ENCODE peak calls at places on chromosome 20, in nine cellular contexts. N, H, Z, K, I, C, S, J and B are unnamed samples.
A peak's percentile ranks its signal among the peaks of the same experiment; 100 is the strongest.

GRCh38 chr20:2131366-2131765 is 29.7 kb downstream of the STK35 start:
- DNase-seq in N (no peak), H (no peak), Z (no peak), K (no peak), I (no peak), C (no peak), S (no peak), J (peak; percentile 43), B (no peak)

GRCh38 chr20:38698541-38698940 is 25.7 kb upstream of the SLC32A1 start:
- DNase-seq in N (no peak), H (no peak), Z (no peak), K (no peak), I (no peak), C (no peak), S (no peak), J (no peak), B (no peak)

GRCh38 chr20:48851579-48851978 is 23.8 kb upstream of the PREX1 start:
- DNase-seq in N (no peak), H (no peak), Z (no peak), K (no peak), I (no peak), C (no peak), S (no peak), J (no peak), B (no peak)

GRCh38 chr20:52425253-52425652 is 233.7 kb upstream of the ZFP64 start:
- DNase-seq in N (no peak), H (no peak), Z (no peak), K (no peak), I (no peak), C (no peak), S (no peak), J (no peak), B (no peak)

GRCh38 chr20:20668639-20669038 is 43.8 kb downstream of the RALGAPA2 start:
- DNase-seq in N (peak; percentile 62), H (no peak), Z (no peak), K (no peak), I (no peak), C (no peak), S (no peak), J (no peak), B (no peak)

GRCh38 chr20:6485376-6485775 is 282.1 kb upstream of the BMP2 start:
- DNase-seq in N (no peak), H (peak; percentile 33), Z (no peak), K (no peak), I (no peak), C (no peak), S (no peak), J (no peak), B (no peak)

GRCh38 chr20:63961664-63962425 is 5.6 kb upstream of the UCKL1 start:
- DNase-seq in N (no peak), H (no peak), Z (no peak), K (no peak), I (no peak), C (no peak), S (no peak), J (no peak), B (no peak)

GRCh38 chr20:45470262-45470931 is 844 bp downstream of the WFDC2 start:
- DNase-seq in N (peak; percentile 45), H (no peak), Z (peak; percentile 31), K (peak; percentile 70), I (peak; percentile 59), C (peak; percentile 54), S (no peak), J (peak; percentile 65), B (peak; percentile 68)

GRCh38 chr20:58699246-58700107 is 6.9 kb downstream of the NPEPL1 start:
- DNase-seq in N (no peak), H (no peak), Z (no peak), K (peak; percentile 23), I (no peak), C (no peak), S (no peak), J (no peak), B (peak; percentile 5)

GRCh38 chr20:62620624-62621023 is 21.7 kb upstream of the SLCO4A1 start:
- DNase-seq in N (no peak), H (no peak), Z (no peak), K (no peak), I (no peak), C (no peak), S (no peak), J (no peak), B (no peak)

GRCh38 chr20:58395604-58396003 is 6.6 kb downstream of the VAPB start:
- DNase-seq in N (no peak), H (no peak), Z (no peak), K (no peak), I (no peak), C (no peak), S (no peak), J (no peak), B (no peak)

GRCh38 chr20:4122931-4123330 is 107.6 kb upstream of the RNF24 start:
- DNase-seq in N (no peak), H (no peak), Z (no peak), K (no peak), I (no peak), C (no peak), S (no peak), J (no peak), B (no peak)

GRCh38 chr20:1600736-1601135 is 19.1 kb downstream of the SIRPB1 start:
- DNase-seq in N (no peak), H (no peak), Z (no peak), K (no peak), I (no peak), C (no peak), S (no peak), J (no peak), B (no peak)

GRCh38 chr20:38198238-38198861 is 33.3 kb upstream of the TGM2 start:
- DNase-seq in N (no peak), H (no peak), Z (no peak), K (no peak), I (no peak), C (no peak), S (no peak), J (no peak), B (no peak)

GRCh38 chr20:62364911-62365736 is 2.0 kb downstream of the LAMA5 start:
- DNase-seq in N (no peak), H (no peak), Z (peak; percentile 65), K (peak; percentile 38), I (no peak), C (no peak), S (no peak), J (no peak), B (peak; percentile 17)

GRCh38 chr20:18059603-18060002 is 1.9 kb upstream of the OVOL2 start:
- DNase-seq in N (no peak), H (no peak), Z (no peak), K (no peak), I (no peak), C (no peak), S (no peak), J (no peak), B (no peak)

GRCh38 chr20:16864069-16864468 is 115.9 kb downstream of the OTOR start:
- DNase-seq in N (no peak), H (no peak), Z (no peak), K (no peak), I (no peak), C (no peak), S (no peak), J (peak; percentile 36), B (no peak)

GRCh38 chr20:43238833-43239232 is 49.1 kb upstream of the PTPRT start:
- DNase-seq in N (peak; percentile 20), H (peak; percentile 67), Z (no peak), K (peak; percentile 45), I (no peak), C (no peak), S (no peak), J (no peak), B (no peak)

GRCh38 chr20:4065405-4065841 is 50.1 kb upstream of the RNF24 start:
- DNase-seq in N (no peak), H (no peak), Z (no peak), K (no peak), I (no peak), C (no peak), S (no peak), J (no peak), B (no peak)

GRCh38 chr20:23143098-23143497 is 57.0 kb upstream of the CD93 start:
- DNase-seq in N (no peak), H (no peak), Z (peak; percentile 74), K (no peak), I (no peak), C (no peak), S (no peak), J (peak; percentile 64), B (peak; percentile 37)

GRCh38 chr20:31608256-31608980 is 3.3 kb downstream of the ID1 start:
- DNase-seq in N (peak; percentile 26), H (peak; percentile 84), Z (peak; percentile 90), K (peak; percentile 92), I (no peak), C (peak; percentile 88), S (no peak), J (peak; percentile 59), B (peak; percentile 92)

GRCh38 chr20:49323622-49324238 is 45.9 kb upstream of the ZNFX1 start:
- DNase-seq in N (peak; percentile 34), H (no peak), Z (peak; percentile 19), K (peak; percentile 53), I (no peak), C (no peak), S (no peak), J (peak; percentile 60), B (no peak)

GRCh38 chr20:56359212-56360132 is 698 bp downstream of the FAM210B start:
- DNase-seq in N (no peak), H (peak; percentile 61), Z (peak; percentile 49), K (peak; percentile 39), I (peak; percentile 54), C (peak; percentile 62), S (peak; percentile 19), J (peak; percentile 49), B (peak; percentile 47)

GRCh38 chr20:35953411-35954199 is 697 bp downstream of the SCAND1 start:
- DNase-seq in N (peak; percentile 53), H (peak; percentile 62), Z (peak; percentile 49), K (peak; percentile 36), I (peak; percentile 32), C (peak; percentile 70), S (peak; percentile 52), J (peak; percentile 35), B (peak; percentile 60)

GRCh38 chr20:62183426-62184142 is 756 bp downstream of the MTG2 start:
- DNase-seq in N (no peak), H (no peak), Z (no peak), K (no peak), I (no peak), C (no peak), S (no peak), J (peak; percentile 3), B (no peak)

GRCh38 chr20:18019068-18019467 is 38.6 kb downstream of the OVOL2 start:
- DNase-seq in N (peak; percentile 74), H (peak; percentile 45), Z (no peak), K (peak; percentile 67), I (no peak), C (peak; percentile 46), S (no peak), J (peak; percentile 15), B (no peak)

GRCh38 chr20:51022803-51023616 is at the start of gene KCNG1:
- DNase-seq in N (peak; percentile 91), H (peak; percentile 78), Z (peak; percentile 62), K (peak; percentile 86), I (peak; percentile 68), C (peak; percentile 91), S (peak; percentile 20), J (peak; percentile 64), B (peak; percentile 81)

GRCh38 chr20:46852313-46852712 is 42.3 kb upstream of the EYA2 start:
- DNase-seq in N (no peak), H (no peak), Z (no peak), K (no peak), I (no peak), C (no peak), S (no peak), J (no peak), B (no peak)

GRCh38 chr20:23119456-23120216 is 33.5 kb upstream of the CD93 start:
- DNase-seq in N (no peak), H (no peak), Z (peak; percentile 46), K (no peak), I (no peak), C (no peak), S (no peak), J (no peak), B (no peak)

GRCh38 chr20:33407251-33407650 is 5.9 kb upstream of the CDK5RAP1 start:
- DNase-seq in N (no peak), H (no peak), Z (no peak), K (no peak), I (no peak), C (no peak), S (no peak), J (no peak), B (no peak)

GRCh38 chr20:51062065-51062464 is 39.2 kb upstream of the KCNG1 start:
- DNase-seq in N (no peak), H (no peak), Z (no peak), K (no peak), I (no peak), C (no peak), S (no peak), J (no peak), B (no peak)